ENCODE peak calls at places on chromosome 17, in four cellular contexts. C is RPMI7951, K is BJ, G is fibroblast of lung. S is an unnamed sample.

GRCh38 chr17:62809656-62810055 is 1.5 kb upstream of the MARCHF10 start:
- DNase-seq in K (no peak), C (no peak), G (peak), S (peak)

GRCh38 chr17:6753006-6753445 is 2.8 kb upstream of the XAF1 start:
- DNase-seq in G (peak), K (peak), C (peak), S (peak)

GRCh38 chr17:59365383-59365981 is 34.0 kb downstream of the YPEL2 start:
- DNase-seq in K (no peak), C (no peak), G (no peak), S (no peak)

GRCh38 chr17:79280822-79281572 is 206.4 kb downstream of the ENGASE start:
- DNase-seq in G (no peak), K (no peak), C (no peak), S (no peak)

GRCh38 chr17:48160177-48160967 is 52.8 kb downstream of the SNX11 start:
- DNase-seq in G (no peak), C (no peak), K (no peak), S (no peak)

GRCh38 chr17:60392845-60393702 is 1.1 kb upstream of the USP32 start:
- DNase-seq in K (no peak), C (peak), G (peak), S (peak)

GRCh38 chr17:56710986-56711385 is 117.5 kb downstream of the NOG start:
- DNase-seq in K (no peak), C (peak), G (no peak), S (no peak)

GRCh38 chr17:18237461-18237860 is 12.0 kb downstream of the LLGL1 start:
- DNase-seq in K (no peak), G (no peak), C (no peak), S (no peak)